ENCODE peak calls at places on chromosomes 1 and 21, in five cellular contexts. A is tibial nerve, R is ovary, Z is thyroid gland, I is hepatocyte. H is an unnamed sample.
A peak's percentile ranks its signal among the peaks of the same experiment; 100 is the strongest.

GRCh38 chr1:18580087-18580486 is 50.6 kb upstream of the PAX7 start:
- DNase-seq in A (no peak), R (no peak), Z (no peak), I (no peak), H (no peak)

GRCh38 chr1:59994302-59995198 is 68.0 kb upstream of the CYP2J2 start:
- DNase-seq in A (peak; percentile 33), R (peak; percentile 46), Z (no peak), I (peak; percentile 26), H (peak; percentile 20)

GRCh38 chr1:220787069-220787614 is 429 bp downstream of the MTARC1 start:
- DNase-seq in A (no peak), R (no peak), Z (peak; percentile 86), I (peak; percentile 71), H (peak; percentile 82)

GRCh38 chr1:147504801-147505303 is 36.4 kb upstream of the BCL9 start:
- DNase-seq in A (no peak), R (peak; percentile 48), Z (peak; percentile 65), I (peak; percentile 47), H (no peak)

GRCh38 chr1:176374967-176375569 is 87.9 kb upstream of the PAPPA2 start:
- DNase-seq in A (peak; percentile 83), R (peak; percentile 37), Z (peak; percentile 87), I (peak; percentile 90), H (peak; percentile 78)

GRCh38 chr21:43323244-43324005 is 103.5 kb downstream of the SIK1 start:
- DNase-seq in A (no peak), R (no peak), Z (peak; percentile 98), I (no peak), H (peak; percentile 94)

GRCh38 chr1:150528997-150529396 is 13.4 kb downstream of the FALEC start:
- DNase-seq in A (no peak), R (no peak), Z (no peak), I (no peak), H (no peak)

GRCh38 chr1:54354899-54355298 is 51.3 kb downstream of the SSBP3 start:
- DNase-seq in A (no peak), R (no peak), Z (no peak), I (no peak), H (no peak)

GRCh38 chr21:37829043-37829442 is 87.2 kb downstream of the KCNJ6 start:
- DNase-seq in A (no peak), R (no peak), Z (no peak), I (no peak), H (no peak)

GRCh38 chr21:14603202-14603601 is 57.1 kb upstream of the SAMSN1 start:
- DNase-seq in A (no peak), R (no peak), Z (no peak), I (no peak), H (no peak)

GRCh38 chr1:226784081-226785049 is 45.3 kb upstream of the ITPKB start:
- DNase-seq in A (no peak), R (no peak), Z (no peak), I (no peak), H (no peak)

GRCh38 chr1:92410706-92411105 is 76.0 kb downstream of the GFI1 start:
- DNase-seq in A (no peak), R (no peak), Z (no peak), I (no peak), H (no peak)

GRCh38 chr1:56034222-56034621 is 545.1 kb downstream of the PLPP3 start:
- DNase-seq in A (no peak), R (no peak), Z (no peak), I (no peak), H (no peak)

GRCh38 chr1:204127597-204128242 is 24.1 kb downstream of the ETNK2 start:
- DNase-seq in A (peak; percentile 71), R (peak; percentile 69), Z (peak; percentile 74), I (peak; percentile 86), H (peak; percentile 75)

GRCh38 chr1:17764578-17764977 is 9.4 kb downstream of the ACTL8 start:
- DNase-seq in A (no peak), R (no peak), Z (no peak), I (no peak), H (no peak)

GRCh38 chr1:44543064-44543815 is 131.0 kb downstream of the TMEM53 start:
- DNase-seq in A (no peak), R (no peak), Z (no peak), I (no peak), H (no peak)

GRCh38 chr1:3736708-3737107 is 15.5 kb upstream of the CCDC27 start:
- DNase-seq in A (no peak), R (no peak), Z (peak; percentile 56), I (no peak), H (no peak)

GRCh38 chr21:46068516-46069079 is 29.3 kb upstream of the COL6A2 start:
- DNase-seq in A (no peak), R (no peak), Z (no peak), I (no peak), H (no peak)

GRCh38 chr1:32047701-32048100 is 25.0 kb upstream of the TMEM39B start:
- DNase-seq in A (no peak), R (no peak), Z (no peak), I (no peak), H (no peak)

GRCh38 chr1:47186267-47187185 is 3.3 kb downstream of the PDZK1IP1 start:
- DNase-seq in A (peak; percentile 1), R (no peak), Z (no peak), I (peak; percentile 45), H (no peak)

GRCh38 chr1:27572019-27572678 is 31.8 kb downstream of the AHDC1 start:
- DNase-seq in A (no peak), R (peak; percentile 43), Z (no peak), I (no peak), H (peak; percentile 19)
- H3K4me3 ChIP-seq in A (no peak overlapping the region), R (peak overlapping the region; percentile 4), Z (no peak overlapping the region), I (no peak overlapping the region), H (no peak overlapping the region)

DNA sequence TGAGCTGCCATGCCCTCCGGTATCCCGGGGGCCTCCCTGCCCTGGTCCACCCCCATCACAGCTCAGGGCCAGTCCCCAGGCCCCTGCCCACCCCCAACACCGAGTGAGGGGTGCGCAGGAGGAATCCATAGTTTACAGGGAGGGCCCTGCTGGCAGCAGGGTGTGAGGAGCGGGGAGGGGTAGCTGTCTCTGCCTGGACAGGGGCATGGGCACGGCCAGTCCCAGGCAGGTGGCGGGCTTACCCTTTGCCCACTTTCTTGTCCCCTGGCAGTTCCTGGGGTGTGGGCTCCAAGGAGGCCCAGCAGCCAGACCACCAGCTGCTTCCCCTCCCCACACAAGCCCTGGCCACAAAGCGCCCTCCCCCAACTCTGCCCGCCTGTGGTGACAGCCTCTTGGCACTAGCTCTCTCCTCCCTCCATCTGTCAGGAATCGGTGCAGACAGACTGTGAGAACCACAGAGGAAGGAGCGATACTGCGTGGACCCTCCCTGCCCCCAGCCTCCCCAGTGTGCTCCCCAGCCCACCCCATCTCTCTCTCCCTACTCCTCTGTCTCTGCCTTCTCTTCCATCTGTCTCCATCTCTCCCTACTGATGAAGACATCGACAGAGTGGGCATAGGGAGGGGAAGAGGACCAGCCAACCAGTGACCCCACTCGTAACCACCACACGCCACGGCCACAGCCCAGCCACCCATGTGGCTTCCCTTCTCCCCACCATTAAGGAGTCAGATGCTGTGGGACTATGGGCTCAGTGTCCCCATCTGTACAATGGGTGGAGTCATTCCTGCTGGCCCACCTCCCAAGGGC is 16.6 kb downstream of the LRP8 start:
- DNase-seq in A (no peak), R (no peak), Z (no peak), I (no peak), H (no peak)
- TF ChIP-seq CTCF in A (no peak), R (no peak), Z (no peak), I (no peak), H (no peak)

GRCh38 chr1:51623025-51623424 is 6.1 kb downstream of the OSBPL9 start:
- DNase-seq in A (no peak), R (no peak), Z (no peak), I (no peak), H (no peak)
- H3K4me1 ChIP-seq in A (peaks cover 97% of the 10 kb centered on the region), R (peaks cover 16% of the 10 kb centered on the region), Z (peaks cover 15% of the 10 kb centered on the region), I (peaks cover 17% of the 10 kb centered on the region), H (peaks cover 30% of the 10 kb centered on the region)

DNA sequence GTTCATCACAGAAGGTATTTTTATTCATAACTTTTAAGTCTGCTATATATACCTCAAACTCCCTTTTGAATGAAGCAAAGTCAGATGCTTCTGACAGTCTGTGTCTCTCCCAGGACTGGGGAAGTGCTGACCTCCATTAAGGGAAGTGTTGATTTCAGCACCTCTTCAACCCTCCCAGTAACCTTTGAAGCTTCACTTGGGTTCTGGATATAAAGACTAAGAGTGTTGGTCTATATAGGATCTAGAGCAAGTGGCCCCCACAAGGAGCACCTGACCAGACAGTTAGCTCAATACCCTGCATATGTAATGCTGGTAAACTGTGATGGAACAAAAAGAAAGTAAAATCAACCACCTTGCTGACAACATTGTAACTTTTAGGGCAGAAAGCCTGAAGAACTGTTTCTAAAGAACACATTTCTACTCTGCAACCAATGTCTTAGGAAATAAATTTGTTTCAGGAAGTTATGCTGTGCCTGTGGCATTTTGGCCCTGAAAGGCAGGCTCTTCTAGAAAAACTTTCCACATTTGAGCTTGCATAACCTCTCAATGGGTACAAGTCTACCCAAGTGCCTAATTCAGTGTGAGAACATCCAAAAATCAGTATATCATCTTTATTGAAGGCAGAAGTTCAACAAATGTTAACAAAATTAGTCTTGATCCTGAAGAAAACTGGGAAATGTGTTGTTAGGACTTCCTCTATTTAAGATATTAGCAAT is 865 bp upstream of the PTPN22 start:
- DNase-seq in A (no peak), R (no peak), Z (no peak), I (no peak), H (peak; percentile 13)
- H3K4me3 ChIP-seq in A (no peak overlapping the region), R (no peak overlapping the region), Z (no peak overlapping the region), I (no peak overlapping the region), H (no peak overlapping the region)